ENCODE peak calls at places on chromosomes 7 and 10, in four cellular contexts. One of them, this sample, is unnamed.

GRCh38 chr10:65176994-65177393 is 1655.8 kb downstream of the REEP3 start:
- DNase-seq in PC-9: no peak
- DNase-seq in aorta: no peak
- DNase-seq in stimulated activated CD4-positive, alpha-beta T cell treated with anti-CD3 and anti-CD28 coated beads, Interleukin-2, amount 100 ng/mL, for 48 hours: no peak
- DNase-seq in this sample: no peak

GRCh38 chr7:2644514-2645273 is 12.9 kb downstream of the TTYH3 start:
- DNase-seq in stimulated activated CD4-positive, alpha-beta T cell treated with anti-CD3 and anti-CD28 coated beads, Interleukin-2, amount 100 ng/mL, for 48 hours: no peak
- DNase-seq in aorta: peak; percentile 43
- DNase-seq in PC-9: no peak
- DNase-seq in this sample: no peak

GRCh38 chr7:81743201-81743600 is 26.6 kb downstream of the HGF start:
- DNase-seq in PC-9: no peak
- DNase-seq in aorta: no peak
- DNase-seq in stimulated activated CD4-positive, alpha-beta T cell treated with anti-CD3 and anti-CD28 coated beads, Interleukin-2, amount 100 ng/mL, for 48 hours: no peak
- DNase-seq in this sample: no peak

GRCh38 chr7:135152447-135152846 is 4.6 kb downstream of the TMEM140 start:
- DNase-seq in PC-9: no peak
- DNase-seq in aorta: no peak
- DNase-seq in stimulated activated CD4-positive, alpha-beta T cell treated with anti-CD3 and anti-CD28 coated beads, Interleukin-2, amount 100 ng/mL, for 48 hours: no peak
- DNase-seq in this sample: no peak

GRCh38 chr7:44157116-44158059 is 16.3 kb upstream of the MYL7 start:
- DNase-seq in PC-9: no peak
- DNase-seq in aorta: no peak
- DNase-seq in stimulated activated CD4-positive, alpha-beta T cell treated with anti-CD3 and anti-CD28 coated beads, Interleukin-2, amount 100 ng/mL, for 48 hours: no peak
- DNase-seq in this sample: no peak

GRCh38 chr7:28477041-28477442 is 64.7 kb downstream of the CREB5 start:
- DNase-seq in stimulated activated CD4-positive, alpha-beta T cell treated with anti-CD3 and anti-CD28 coated beads, Interleukin-2, amount 100 ng/mL, for 48 hours: no peak
- DNase-seq in PC-9: no peak
- DNase-seq in aorta: no peak
- DNase-seq in this sample: no peak

GRCh38 chr7:99535667-99536066 is 16.2 kb downstream of the FAM200A start:
- DNase-seq in stimulated activated CD4-positive, alpha-beta T cell treated with anti-CD3 and anti-CD28 coated beads, Interleukin-2, amount 100 ng/mL, for 48 hours: no peak
- DNase-seq in PC-9: no peak
- DNase-seq in aorta: no peak
- DNase-seq in this sample: no peak

GRCh38 chr10:74923556-74923955 is 97.2 kb downstream of the KAT6B start:
- DNase-seq in aorta: no peak
- DNase-seq in PC-9: no peak
- DNase-seq in stimulated activated CD4-positive, alpha-beta T cell treated with anti-CD3 and anti-CD28 coated beads, Interleukin-2, amount 100 ng/mL, for 48 hours: no peak
- DNase-seq in this sample: no peak

GRCh38 chr7:450741-451140 is 68.9 kb downstream of the PDGFA start:
- DNase-seq in aorta: no peak
- DNase-seq in PC-9: no peak
- DNase-seq in stimulated activated CD4-positive, alpha-beta T cell treated with anti-CD3 and anti-CD28 coated beads, Interleukin-2, amount 100 ng/mL, for 48 hours: no peak
- DNase-seq in this sample: no peak

GRCh38 chr10:124383496-124383895 is 35.2 kb downstream of the OAT start:
- DNase-seq in aorta: no peak
- DNase-seq in stimulated activated CD4-positive, alpha-beta T cell treated with anti-CD3 and anti-CD28 coated beads, Interleukin-2, amount 100 ng/mL, for 48 hours: no peak
- DNase-seq in PC-9: no peak
- DNase-seq in this sample: no peak

GRCh38 chr10:114375082-114375481 is 29.2 kb downstream of the AFAP1L2 start:
- DNase-seq in aorta: no peak
- DNase-seq in PC-9: peak; percentile 83
- DNase-seq in stimulated activated CD4-positive, alpha-beta T cell treated with anti-CD3 and anti-CD28 coated beads, Interleukin-2, amount 100 ng/mL, for 48 hours: no peak
- DNase-seq in this sample: no peak

GRCh38 chr7:27955011-27955410 is 215.0 kb downstream of the TAX1BP1 start:
- DNase-seq in PC-9: no peak
- DNase-seq in aorta: no peak
- DNase-seq in stimulated activated CD4-positive, alpha-beta T cell treated with anti-CD3 and anti-CD28 coated beads, Interleukin-2, amount 100 ng/mL, for 48 hours: no peak
- DNase-seq in this sample: no peak

This sample was measured in T follicular helper cell.